ENCODE peak calls at places on chromosomes 4 and X, in four cellular contexts. One of them, this sample, is unnamed.

GRCh38 chr4:145937021-145937861 is 1.4 kb downstream of the ZNF827 start:
- DNase-seq in M059J: peak
- DNase-seq in GM23338: peak
- DNase-seq in NCI-H69: peak
- DNase-seq in this sample: peak

GRCh38 chrX:3262906-3263305 is 83.5 kb downstream of the MXRA5 start:
- DNase-seq in M059J: peak
- DNase-seq in GM23338: no peak
- DNase-seq in NCI-H69: no peak
- DNase-seq in this sample: peak

GRCh38 chrX:40644175-40644574 is 3.2 kb downstream of the CXorf38 start:
- DNase-seq in M059J: no peak
- DNase-seq in GM23338: no peak
- DNase-seq in NCI-H69: no peak
- DNase-seq in this sample: no peak

GRCh38 chr4:151238477-151238876 is 38.5 kb upstream of the PRSS48 start:
- DNase-seq in M059J: peak
- DNase-seq in GM23338: no peak
- DNase-seq in NCI-H69: no peak
- DNase-seq in this sample: peak

GRCh38 chr4:147829401-147830101 is 97.7 kb downstream of the ARHGAP10 start:
- DNase-seq in M059J: no peak
- DNase-seq in GM23338: no peak
- DNase-seq in NCI-H69: no peak
- DNase-seq in this sample: no peak

GRCh38 chrX:135688137-135688536 is 25.3 kb upstream of the CT45A1 start:
- DNase-seq in M059J: no peak
- DNase-seq in GM23338: peak
- DNase-seq in NCI-H69: peak
- DNase-seq in this sample: peak

GRCh38 chrX:132365490-132365889 is 123.3 kb downstream of the MBNL3 start:
- DNase-seq in M059J: no peak
- DNase-seq in GM23338: no peak
- DNase-seq in NCI-H69: no peak
- DNase-seq in this sample: no peak

GRCh38 chr4:10619220-10619619 is 65.3 kb downstream of the CLNK start:
- DNase-seq in M059J: peak
- DNase-seq in GM23338: no peak
- DNase-seq in NCI-H69: peak
- DNase-seq in this sample: peak

GRCh38 chr4:7978489-7978888 is 38.8 kb upstream of the AFAP1 start:
- DNase-seq in M059J: peak
- DNase-seq in GM23338: peak
- DNase-seq in NCI-H69: peak
- DNase-seq in this sample: peak

GRCh38 chr4:73839071-73839470 is 2.6 kb downstream of the CXCL6 start:
- DNase-seq in M059J: no peak
- DNase-seq in GM23338: no peak
- DNase-seq in NCI-H69: no peak
- DNase-seq in this sample: no peak

GRCh38 chr4:38409852-38410251 is 254.1 kb upstream of the KLF3 start:
- DNase-seq in M059J: no peak
- DNase-seq in GM23338: no peak
- DNase-seq in NCI-H69: no peak
- DNase-seq in this sample: no peak

GRCh38 chr4:41303372-41304118 is 46.8 kb downstream of the UCHL1 start:
- DNase-seq in M059J: no peak
- DNase-seq in GM23338: no peak
- DNase-seq in NCI-H69: no peak
- DNase-seq in this sample: no peak

GRCh38 chr4:165475706-165476070 is 96.9 kb downstream of the CPE start:
- DNase-seq in M059J: no peak
- DNase-seq in GM23338: no peak
- DNase-seq in NCI-H69: no peak
- DNase-seq in this sample: no peak

GRCh38 chr4:43282534-43282933 is 390.0 kb downstream of the GRXCR1 start:
- DNase-seq in M059J: no peak
- DNase-seq in GM23338: no peak
- DNase-seq in NCI-H69: no peak
- DNase-seq in this sample: no peak

GRCh38 chr4:52560844-52561280 is 98.2 kb downstream of the USP46 start:
- DNase-seq in M059J: no peak
- DNase-seq in GM23338: no peak
- DNase-seq in NCI-H69: no peak
- DNase-seq in this sample: no peak

GRCh38 chr4:102137217-102137616 is 208.1 kb downstream of the SLC39A8 start:
- DNase-seq in M059J: no peak
- DNase-seq in GM23338: no peak
- DNase-seq in NCI-H69: no peak
- DNase-seq in this sample: no peak

GRCh38 chrX:72094894-72095293 is 36.8 kb downstream of the RTL5 start:
- DNase-seq in M059J: peak
- DNase-seq in GM23338: peak
- DNase-seq in NCI-H69: no peak
- DNase-seq in this sample: no peak

GRCh38 chr4:102616661-102617060 is 115.5 kb downstream of the NFKB1 start:
- DNase-seq in M059J: no peak
- DNase-seq in GM23338: peak
- DNase-seq in NCI-H69: no peak
- DNase-seq in this sample: no peak

GRCh38 chr4:147826288-147826646 is 94.4 kb downstream of the ARHGAP10 start:
- DNase-seq in M059J: no peak
- DNase-seq in GM23338: no peak
- DNase-seq in NCI-H69: no peak
- DNase-seq in this sample: peak

GRCh38 chrX:103879339-103879738 is 47.3 kb upstream of the RAB9B start:
- DNase-seq in M059J: peak
- DNase-seq in GM23338: no peak
- DNase-seq in NCI-H69: no peak
- DNase-seq in this sample: peak